ENCODE peak calls at places on chromosome 1, in seven cellular contexts. G, Y, R, L, I, D and Q are unnamed samples.

GRCh38 chr1:205443585-205444299 is 12.1 kb downstream of the BLACAT1 start:
- DNase-seq in G (no peak), Y (no peak), R (no peak), L (no peak), I (no peak), D (no peak), Q (no peak)

GRCh38 chr1:9652379-9653194 is 1.1 kb downstream of the PIK3CD start:
- DNase-seq in G (no peak), Y (no peak), R (no peak), L (no peak), I (peak; percentile 70), D (peak; percentile 7), Q (peak; percentile 85)

GRCh38 chr1:53043271-53043670 is 18.7 kb upstream of the PODN start:
- DNase-seq in G (no peak), Y (no peak), R (no peak), L (no peak), I (no peak), D (no peak), Q (peak; percentile 43)

GRCh38 chr1:33390550-33390949 is 40.3 kb downstream of the PHC2 start:
- DNase-seq in G (no peak), Y (no peak), R (no peak), L (no peak), I (no peak), D (peak; percentile 65), Q (no peak)

GRCh38 chr1:44714944-44715571 is 15.9 kb downstream of the RNU5D-1 start:
- DNase-seq in G (peak; percentile 30), Y (peak; percentile 55), R (peak; percentile 87), L (peak; percentile 78), I (peak; percentile 65), D (peak; percentile 76), Q (peak; percentile 94)

GRCh38 chr1:92186081-92186480 is 31.6 kb upstream of the C1orf146 start:
- DNase-seq in G (peak; percentile 60), Y (no peak), R (no peak), L (no peak), I (no peak), D (peak; percentile 41), Q (no peak)

GRCh38 chr1:206521002-206521585 is 13.8 kb downstream of the RASSF5 start:
- DNase-seq in G (no peak), Y (peak; percentile 66), R (no peak), L (peak; percentile 91), I (no peak), D (no peak), Q (no peak)

GRCh38 chr1:184801503-184801902 is 46.8 kb upstream of the EDEM3 start:
- DNase-seq in G (peak; percentile 62), Y (no peak), R (no peak), L (no peak), I (no peak), D (peak; percentile 20), Q (no peak)

GRCh38 chr1:4939266-4939665 is 284.9 kb downstream of the AJAP1 start:
- DNase-seq in G (no peak), Y (no peak), R (no peak), L (no peak), I (no peak), D (no peak), Q (no peak)

GRCh38 chr1:48182441-48182840 is 40.1 kb upstream of the SLC5A9 start:
- DNase-seq in G (no peak), Y (no peak), R (no peak), L (peak; percentile 98), I (no peak), D (no peak), Q (no peak)

GRCh38 chr1:11388617-11389016 is 90.3 kb upstream of the DISP3 start:
- DNase-seq in G (no peak), Y (no peak), R (no peak), L (no peak), I (no peak), D (no peak), Q (no peak)

GRCh38 chr1:21911205-21912001 is 25.7 kb downstream of the HSPG2 start:
- DNase-seq in G (peak; percentile 64), Y (no peak), R (peak; percentile 88), L (no peak), I (no peak), D (no peak), Q (peak; percentile 82)

GRCh38 chr1:183470147-183470960 is 1.9 kb upstream of the SMG7 start:
- DNase-seq in G (no peak), Y (peak; percentile 89), R (peak; percentile 89), L (peak; percentile 79), I (peak; percentile 92), D (peak; percentile 60), Q (peak; percentile 82)

GRCh38 chr1:219798283-219799030 is 129.9 kb downstream of the SLC30A10 start:
- DNase-seq in G (peak; percentile 49), Y (no peak), R (no peak), L (no peak), I (no peak), D (peak; percentile 35), Q (no peak)

GRCh38 chr1:5164155-5164554 is 509.7 kb downstream of the AJAP1 start:
- DNase-seq in G (no peak), Y (no peak), R (peak; percentile 75), L (no peak), I (peak; percentile 33), D (no peak), Q (no peak)

GRCh38 chr1:179824265-179824664 is 53.3 kb downstream of the TOR1AIP2 start:
- DNase-seq in G (no peak), Y (no peak), R (peak; percentile 43), L (peak; percentile 85), I (no peak), D (no peak), Q (no peak)

GRCh38 chr1:14067686-14068085 is 367.7 kb downstream of the PRDM2 start:
- DNase-seq in G (no peak), Y (no peak), R (no peak), L (no peak), I (no peak), D (no peak), Q (no peak)

GRCh38 chr1:40825430-40825778 is 36.8 kb downstream of the CITED4 start:
- DNase-seq in G (no peak), Y (no peak), R (no peak), L (peak; percentile 70), I (peak; percentile 33), D (no peak), Q (peak; percentile 81)

GRCh38 chr1:11690669-11691301 is 725 bp upstream of the DRAXIN start:
- DNase-seq in G (no peak), Y (no peak), R (peak; percentile 78), L (peak; percentile 63), I (no peak), D (no peak), Q (no peak)

GRCh38 chr1:23790696-23791433 is at the start of gene LYPLA2:
- DNase-seq in G (peak; percentile 67), Y (peak; percentile 91), R (peak; percentile 96), L (peak; percentile 86), I (peak; percentile 94), D (peak; percentile 88), Q (peak; percentile 99)